ENCODE peak calls at places on chromosomes 13 and 19, in nine cellular contexts. One of them, this sample, is unnamed.

GRCh38 chr19:18762125-18763023 is 28.7 kb downstream of the COMP start:
- DNase-seq in stomach: peak
- DNase-seq in stimulated activated CD4-positive, alpha-beta T cell treated with anti-CD3 and anti-CD28 coated beads, Interleukin-1b, Interleukin-23, amount 100 ng/mL, for 48 hours: no peak
- DNase-seq in activated T-helper 1 cell treated with anti-CD3 and anti-CD28 coated beads, Interleukin-2, amount 50 U/mL, for 16 hours: no peak
- DNase-seq in amniotic stem cell: no peak
- DNase-seq in NCI-H1092: peak
- DNase-seq in sigmoid colon: peak
- DNase-seq in AG20443: no peak
- DNase-seq in NCI-H1105: peak
- DNase-seq in this sample: peak

GRCh38 chr13:79637086-79637763 is 156.3 kb downstream of the NDFIP2 start:
- DNase-seq in NCI-H1092: no peak
- DNase-seq in activated T-helper 1 cell treated with anti-CD3 and anti-CD28 coated beads, Interleukin-2, amount 50 U/mL, for 16 hours: no peak
- DNase-seq in stomach: peak
- DNase-seq in AG20443: no peak
- DNase-seq in sigmoid colon: no peak
- DNase-seq in amniotic stem cell: no peak
- DNase-seq in stimulated activated CD4-positive, alpha-beta T cell treated with anti-CD3 and anti-CD28 coated beads, Interleukin-1b, Interleukin-23, amount 100 ng/mL, for 48 hours: no peak
- DNase-seq in NCI-H1105: no peak
- DNase-seq in this sample: no peak

GRCh38 chr13:28251462-28251861 is 113.1 kb downstream of the PAN3 start:
- DNase-seq in stomach: no peak
- DNase-seq in NCI-H1105: no peak
- DNase-seq in amniotic stem cell: no peak
- DNase-seq in NCI-H1092: no peak
- DNase-seq in stimulated activated CD4-positive, alpha-beta T cell treated with anti-CD3 and anti-CD28 coated beads, Interleukin-1b, Interleukin-23, amount 100 ng/mL, for 48 hours: no peak
- DNase-seq in AG20443: no peak
- DNase-seq in sigmoid colon: no peak
- DNase-seq in activated T-helper 1 cell treated with anti-CD3 and anti-CD28 coated beads, Interleukin-2, amount 50 U/mL, for 16 hours: no peak
- DNase-seq in this sample: no peak

GRCh38 chr19:38304866-38305429 is 897 bp downstream of the C19orf33 start:
- DNase-seq in stimulated activated CD4-positive, alpha-beta T cell treated with anti-CD3 and anti-CD28 coated beads, Interleukin-1b, Interleukin-23, amount 100 ng/mL, for 48 hours: no peak
- DNase-seq in stomach: peak
- DNase-seq in NCI-H1092: no peak
- DNase-seq in sigmoid colon: no peak
- DNase-seq in activated T-helper 1 cell treated with anti-CD3 and anti-CD28 coated beads, Interleukin-2, amount 50 U/mL, for 16 hours: no peak
- DNase-seq in AG20443: no peak
- DNase-seq in NCI-H1105: peak
- DNase-seq in amniotic stem cell: no peak
- DNase-seq in this sample: no peak

GRCh38 chr13:102948006-102948405 is 102.2 kb downstream of the ERCC5 start:
- DNase-seq in stomach: no peak
- DNase-seq in AG20443: no peak
- DNase-seq in activated T-helper 1 cell treated with anti-CD3 and anti-CD28 coated beads, Interleukin-2, amount 50 U/mL, for 16 hours: no peak
- DNase-seq in stimulated activated CD4-positive, alpha-beta T cell treated with anti-CD3 and anti-CD28 coated beads, Interleukin-1b, Interleukin-23, amount 100 ng/mL, for 48 hours: no peak
- DNase-seq in NCI-H1105: peak
- DNase-seq in amniotic stem cell: no peak
- DNase-seq in NCI-H1092: no peak
- DNase-seq in sigmoid colon: no peak
- DNase-seq in this sample: no peak

GRCh38 chr19:56613639-56614038 is 18.5 kb downstream of the ZNF71 start:
- DNase-seq in AG20443: no peak
- DNase-seq in NCI-H1105: no peak
- DNase-seq in amniotic stem cell: no peak
- DNase-seq in stimulated activated CD4-positive, alpha-beta T cell treated with anti-CD3 and anti-CD28 coated beads, Interleukin-1b, Interleukin-23, amount 100 ng/mL, for 48 hours: no peak
- DNase-seq in stomach: no peak
- DNase-seq in NCI-H1092: no peak
- DNase-seq in sigmoid colon: no peak
- DNase-seq in activated T-helper 1 cell treated with anti-CD3 and anti-CD28 coated beads, Interleukin-2, amount 50 U/mL, for 16 hours: no peak
- DNase-seq in this sample: no peak

GRCh38 chr13:110127986-110128511 is 178.9 kb downstream of the COL4A1 start:
- DNase-seq in NCI-H1092: no peak
- DNase-seq in activated T-helper 1 cell treated with anti-CD3 and anti-CD28 coated beads, Interleukin-2, amount 50 U/mL, for 16 hours: no peak
- DNase-seq in stomach: no peak
- DNase-seq in stimulated activated CD4-positive, alpha-beta T cell treated with anti-CD3 and anti-CD28 coated beads, Interleukin-1b, Interleukin-23, amount 100 ng/mL, for 48 hours: no peak
- DNase-seq in sigmoid colon: no peak
- DNase-seq in AG20443: peak
- DNase-seq in amniotic stem cell: no peak
- DNase-seq in NCI-H1105: no peak
- DNase-seq in this sample: no peak

GRCh38 chr19:17952041-17952976 is 14.6 kb upstream of the KCNN1 start:
- DNase-seq in stimulated activated CD4-positive, alpha-beta T cell treated with anti-CD3 and anti-CD28 coated beads, Interleukin-1b, Interleukin-23, amount 100 ng/mL, for 48 hours: no peak
- DNase-seq in NCI-H1105: no peak
- DNase-seq in sigmoid colon: no peak
- DNase-seq in AG20443: no peak
- DNase-seq in activated T-helper 1 cell treated with anti-CD3 and anti-CD28 coated beads, Interleukin-2, amount 50 U/mL, for 16 hours: no peak
- DNase-seq in NCI-H1092: peak
- DNase-seq in stomach: no peak
- DNase-seq in amniotic stem cell: no peak
- DNase-seq in this sample: no peak

GRCh38 chr13:67726979-67727378 is 496.8 kb upstream of the PCDH9 start:
- DNase-seq in NCI-H1092: no peak
- DNase-seq in sigmoid colon: no peak
- DNase-seq in amniotic stem cell: no peak
- DNase-seq in stimulated activated CD4-positive, alpha-beta T cell treated with anti-CD3 and anti-CD28 coated beads, Interleukin-1b, Interleukin-23, amount 100 ng/mL, for 48 hours: no peak
- DNase-seq in AG20443: no peak
- DNase-seq in stomach: no peak
- DNase-seq in NCI-H1105: no peak
- DNase-seq in activated T-helper 1 cell treated with anti-CD3 and anti-CD28 coated beads, Interleukin-2, amount 50 U/mL, for 16 hours: no peak
- DNase-seq in this sample: no peak

GRCh38 chr13:32448224-32448623 is 20.3 kb upstream of the N4BP2L1 start:
- DNase-seq in activated T-helper 1 cell treated with anti-CD3 and anti-CD28 coated beads, Interleukin-2, amount 50 U/mL, for 16 hours: no peak
- DNase-seq in NCI-H1105: no peak
- DNase-seq in NCI-H1092: no peak
- DNase-seq in sigmoid colon: no peak
- DNase-seq in stimulated activated CD4-positive, alpha-beta T cell treated with anti-CD3 and anti-CD28 coated beads, Interleukin-1b, Interleukin-23, amount 100 ng/mL, for 48 hours: no peak
- DNase-seq in stomach: no peak
- DNase-seq in AG20443: no peak
- DNase-seq in amniotic stem cell: no peak
- DNase-seq in this sample: no peak

This sample was measured in NCI-H2171.